ENCODE peak calls at places on chromosomes 6 and 20, in eight cellular contexts. One of them, this sample, is unnamed.

GRCh38 chr6:39422273-39422672 is 99.8 kb upstream of the KCNK16 start:
- DNase-seq in psoas muscle: no peak
- DNase-seq in left ventricle myocardium inferior: peak; percentile 58
- DNase-seq in uterus: no peak
- DNase-seq in lower lobe of right lung: no peak
- DNase-seq in A549: no peak
- DNase-seq in skeletal muscle cell: no peak
- DNase-seq in fibroblast of the aortic adventitia: peak; percentile 2
- DNase-seq in this sample: no peak

GRCh38 chr20:59064214-59064722 is 21.7 kb upstream of the PRELID3B start:
- DNase-seq in psoas muscle: no peak
- DNase-seq in left ventricle myocardium inferior: no peak
- DNase-seq in uterus: no peak
- DNase-seq in lower lobe of right lung: no peak
- DNase-seq in A549: no peak
- DNase-seq in skeletal muscle cell: no peak
- DNase-seq in fibroblast of the aortic adventitia: no peak
- DNase-seq in this sample: peak; percentile 62

GRCh38 chr6:160010067-160010466 is 41.2 kb downstream of the IGF2R start:
- DNase-seq in psoas muscle: peak; percentile 76
- DNase-seq in left ventricle myocardium inferior: peak; percentile 53
- DNase-seq in uterus: peak; percentile 71
- DNase-seq in lower lobe of right lung: no peak
- DNase-seq in A549: no peak
- DNase-seq in skeletal muscle cell: peak; percentile 100
- DNase-seq in fibroblast of the aortic adventitia: peak; percentile 82
- DNase-seq in this sample: no peak

GRCh38 chr6:36676142-36677058 is 2.1 kb upstream of the CDKN1A start:
- DNase-seq in psoas muscle: no peak
- DNase-seq in left ventricle myocardium inferior: no peak
- DNase-seq in uterus: no peak
- DNase-seq in lower lobe of right lung: no peak
- DNase-seq in A549: no peak
- DNase-seq in skeletal muscle cell: peak; percentile 30
- DNase-seq in fibroblast of the aortic adventitia: peak; percentile 73
- DNase-seq in this sample: peak; percentile 87

GRCh38 chr6:47567586-47567985 is 90.0 kb downstream of the CD2AP start:
- DNase-seq in psoas muscle: no peak
- DNase-seq in left ventricle myocardium inferior: no peak
- DNase-seq in uterus: no peak
- DNase-seq in lower lobe of right lung: no peak
- DNase-seq in A549: no peak
- DNase-seq in skeletal muscle cell: no peak
- DNase-seq in fibroblast of the aortic adventitia: no peak
- DNase-seq in this sample: no peak

GRCh38 chr20:53940883-53941546 is 129.4 kb downstream of the BCAS1 start:
- DNase-seq in psoas muscle: no peak
- DNase-seq in left ventricle myocardium inferior: peak; percentile 37
- DNase-seq in uterus: no peak
- DNase-seq in lower lobe of right lung: no peak
- DNase-seq in A549: peak; percentile 19
- DNase-seq in skeletal muscle cell: no peak
- DNase-seq in fibroblast of the aortic adventitia: peak; percentile 87
- DNase-seq in this sample: peak; percentile 53

GRCh38 chr20:56515657-56516381 is 8.7 kb upstream of the FAM209A start:
- DNase-seq in psoas muscle: no peak
- DNase-seq in left ventricle myocardium inferior: no peak
- DNase-seq in uterus: no peak
- DNase-seq in lower lobe of right lung: no peak
- DNase-seq in A549: no peak
- DNase-seq in skeletal muscle cell: peak; percentile 9
- DNase-seq in fibroblast of the aortic adventitia: peak; percentile 14
- DNase-seq in this sample: no peak

GRCh38 chr6:97440590-97441176 is 157.7 kb upstream of the MMS22L start:
- DNase-seq in psoas muscle: no peak
- DNase-seq in left ventricle myocardium inferior: no peak
- DNase-seq in uterus: no peak
- DNase-seq in lower lobe of right lung: no peak
- DNase-seq in A549: peak; percentile 0
- DNase-seq in skeletal muscle cell: no peak
- DNase-seq in fibroblast of the aortic adventitia: peak; percentile 25
- DNase-seq in this sample: peak; percentile 18

GRCh38 chr20:8435251-8436035 is 303.4 kb downstream of the PLCB1 start:
- DNase-seq in psoas muscle: no peak
- DNase-seq in left ventricle myocardium inferior: no peak
- DNase-seq in uterus: no peak
- DNase-seq in lower lobe of right lung: no peak
- DNase-seq in A549: no peak
- DNase-seq in skeletal muscle cell: no peak
- DNase-seq in fibroblast of the aortic adventitia: no peak
- DNase-seq in this sample: no peak

GRCh38 chr20:47795214-47795667 is 10.0 kb upstream of the SULF2 start:
- DNase-seq in psoas muscle: no peak
- DNase-seq in left ventricle myocardium inferior: peak; percentile 28
- DNase-seq in uterus: no peak
- DNase-seq in lower lobe of right lung: peak; percentile 38
- DNase-seq in A549: no peak
- DNase-seq in skeletal muscle cell: no peak
- DNase-seq in fibroblast of the aortic adventitia: no peak
- DNase-seq in this sample: peak; percentile 74

GRCh38 chr6:106860940-106861339 is 113.6 kb downstream of the CD24 start:
- DNase-seq in psoas muscle: no peak
- DNase-seq in left ventricle myocardium inferior: no peak
- DNase-seq in uterus: no peak
- DNase-seq in lower lobe of right lung: no peak
- DNase-seq in A549: no peak
- DNase-seq in skeletal muscle cell: no peak
- DNase-seq in fibroblast of the aortic adventitia: no peak
- DNase-seq in this sample: no peak

GRCh38 chr6:106856227-106856874 is 118.2 kb downstream of the CD24 start:
- DNase-seq in psoas muscle: no peak
- DNase-seq in left ventricle myocardium inferior: no peak
- DNase-seq in uterus: no peak
- DNase-seq in lower lobe of right lung: no peak
- DNase-seq in A549: no peak
- DNase-seq in skeletal muscle cell: no peak
- DNase-seq in fibroblast of the aortic adventitia: no peak
- DNase-seq in this sample: no peak

GRCh38 chr6:106862858-106863257 is 111.7 kb downstream of the CD24 start:
- DNase-seq in psoas muscle: no peak
- DNase-seq in left ventricle myocardium inferior: no peak
- DNase-seq in uterus: no peak
- DNase-seq in lower lobe of right lung: no peak
- DNase-seq in A549: no peak
- DNase-seq in skeletal muscle cell: no peak
- DNase-seq in fibroblast of the aortic adventitia: no peak
- DNase-seq in this sample: no peak

GRCh38 chr6:106858653-106859092 is 115.9 kb downstream of the CD24 start:
- DNase-seq in psoas muscle: no peak
- DNase-seq in left ventricle myocardium inferior: no peak
- DNase-seq in uterus: peak; percentile 63
- DNase-seq in lower lobe of right lung: no peak
- DNase-seq in A549: no peak
- DNase-seq in skeletal muscle cell: peak; percentile 27
- DNase-seq in fibroblast of the aortic adventitia: peak; percentile 95
- DNase-seq in this sample: peak; percentile 94

GRCh38 chr6:106857771-106858652 is 116.5 kb downstream of the CD24 start:
- DNase-seq in psoas muscle: no peak
- DNase-seq in left ventricle myocardium inferior: no peak
- DNase-seq in uterus: no peak
- DNase-seq in lower lobe of right lung: no peak
- DNase-seq in A549: no peak
- DNase-seq in skeletal muscle cell: no peak
- DNase-seq in fibroblast of the aortic adventitia: no peak
- DNase-seq in this sample: no peak
- H3K4me3 ChIP-seq in psoas muscle: no peak overlapping the region
- H3K4me3 ChIP-seq in left ventricle myocardium inferior: no peak overlapping the region
- H3K4me3 ChIP-seq in uterus: no peak overlapping the region
- H3K4me3 ChIP-seq in lower lobe of right lung: no peak overlapping the region
- H3K4me3 ChIP-seq in A549: no peak overlapping the region
- H3K4me3 ChIP-seq in skeletal muscle cell: no peak overlapping the region
- H3K4me3 ChIP-seq in fibroblast of the aortic adventitia: no peak overlapping the region
- H3K4me3 ChIP-seq in this sample: no peak overlapping the region

GRCh38 chr6:129776542-129776941 is 66.6 kb upstream of the ARHGAP18 start:
- DNase-seq in psoas muscle: no peak
- DNase-seq in left ventricle myocardium inferior: no peak
- DNase-seq in uterus: no peak
- DNase-seq in lower lobe of right lung: no peak
- DNase-seq in A549: no peak
- DNase-seq in skeletal muscle cell: no peak
- DNase-seq in fibroblast of the aortic adventitia: no peak
- DNase-seq in this sample: peak; percentile 16

GRCh38 chr6:129773304-129773703 is 63.3 kb upstream of the ARHGAP18 start:
- DNase-seq in psoas muscle: no peak
- DNase-seq in left ventricle myocardium inferior: no peak
- DNase-seq in uterus: no peak
- DNase-seq in lower lobe of right lung: no peak
- DNase-seq in A549: no peak
- DNase-seq in skeletal muscle cell: no peak
- DNase-seq in fibroblast of the aortic adventitia: no peak
- DNase-seq in this sample: no peak

GRCh38 chr6:129778793-129779192 is 68.8 kb upstream of the ARHGAP18 start:
- DNase-seq in psoas muscle: no peak
- DNase-seq in left ventricle myocardium inferior: no peak
- DNase-seq in uterus: no peak
- DNase-seq in lower lobe of right lung: no peak
- DNase-seq in A549: no peak
- DNase-seq in skeletal muscle cell: no peak
- DNase-seq in fibroblast of the aortic adventitia: no peak
- DNase-seq in this sample: no peak

DNA sequence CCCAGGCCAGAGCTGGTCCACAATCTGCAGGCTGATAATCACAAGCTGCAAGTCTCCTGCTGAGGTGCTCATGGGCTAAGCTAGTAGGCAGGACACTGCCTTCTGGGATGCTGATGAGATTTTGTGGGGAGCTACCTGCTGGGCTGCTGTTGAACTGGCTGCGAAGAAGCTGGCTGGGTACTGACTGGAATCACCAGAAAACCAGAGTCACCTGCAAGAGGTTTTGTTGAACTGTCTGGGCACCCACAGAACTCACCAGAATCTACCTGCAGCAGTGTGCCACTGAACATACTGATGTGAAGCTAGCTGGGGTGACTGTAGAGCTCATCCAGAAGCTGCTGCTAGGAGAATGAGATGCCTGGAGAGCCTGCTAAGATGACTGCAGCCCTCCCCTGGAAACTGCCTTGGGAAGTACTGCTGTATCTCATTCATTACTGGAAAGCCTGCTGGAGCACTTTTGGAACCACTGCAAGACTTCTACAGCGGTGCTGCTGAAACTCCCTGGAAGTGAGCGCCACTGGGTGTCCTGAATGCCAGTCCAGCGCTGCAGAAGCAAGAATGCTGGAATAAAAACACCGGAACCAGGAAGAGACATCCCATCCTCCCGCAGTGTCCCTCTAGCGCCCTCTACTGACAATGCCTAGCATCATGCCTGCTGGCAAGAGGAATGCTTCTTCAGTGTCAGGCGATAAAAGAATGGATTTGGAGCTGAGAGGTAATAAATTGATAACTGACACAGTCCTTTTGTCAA is 64.9 kb upstream of the ARHGAP18 start:
- DNase-seq in psoas muscle: peak; percentile 66
- DNase-seq in left ventricle myocardium inferior: peak; percentile 43
- DNase-seq in uterus: peak; percentile 49
- DNase-seq in lower lobe of right lung: peak; percentile 57
- DNase-seq in A549: peak; percentile 23
- DNase-seq in skeletal muscle cell: no peak
- DNase-seq in fibroblast of the aortic adventitia: peak; percentile 91
- DNase-seq in this sample: peak; percentile 82
- H3K4me3 ChIP-seq in psoas muscle: peak overlapping the region; percentile 21
- H3K4me3 ChIP-seq in left ventricle myocardium inferior: peak overlapping the region; percentile 41
- H3K4me3 ChIP-seq in uterus: no peak overlapping the region
- H3K4me3 ChIP-seq in lower lobe of right lung: peak overlapping the region; percentile 17
- H3K4me3 ChIP-seq in A549: no peak overlapping the region
- H3K4me3 ChIP-seq in skeletal muscle cell: peak overlapping the region; percentile 13
- H3K4me3 ChIP-seq in fibroblast of the aortic adventitia: peak overlapping the region; percentile 47
- H3K4me3 ChIP-seq in this sample: no peak overlapping the region

DNA sequence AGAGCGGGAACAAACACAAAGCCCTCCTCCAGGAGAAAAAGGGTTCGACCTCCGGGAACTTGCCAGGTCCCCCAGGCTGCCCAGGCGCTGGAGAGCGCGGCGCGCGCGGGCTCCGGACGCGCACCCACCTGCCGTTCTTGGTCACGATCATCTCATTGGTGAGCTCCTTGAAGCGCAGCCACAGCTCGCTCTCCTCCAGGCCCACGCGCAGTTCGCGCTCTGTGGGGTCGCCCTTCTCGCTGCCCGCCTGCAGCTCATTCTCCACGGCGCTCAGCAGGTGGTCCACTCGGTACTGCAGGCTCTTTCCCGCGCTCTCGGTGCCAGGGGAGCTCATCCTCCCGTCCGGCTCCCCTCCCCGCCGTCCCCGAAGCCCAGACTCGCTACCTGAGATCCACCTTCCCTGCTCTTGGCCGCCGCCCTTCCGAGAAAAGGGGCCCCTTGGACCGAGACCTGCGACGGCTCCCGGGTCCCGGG is 356 bp downstream of the TBXT start:
- DNase-seq in psoas muscle: no peak
- DNase-seq in left ventricle myocardium inferior: no peak
- DNase-seq in uterus: no peak
- DNase-seq in lower lobe of right lung: no peak
- DNase-seq in A549: no peak
- DNase-seq in skeletal muscle cell: no peak
- DNase-seq in fibroblast of the aortic adventitia: no peak
- DNase-seq in this sample: no peak
- H3K4me3 ChIP-seq in psoas muscle: peak overlapping the region; percentile 44
- H3K4me3 ChIP-seq in left ventricle myocardium inferior: peak overlapping the region; percentile 56
- H3K4me3 ChIP-seq in uterus: no peak overlapping the region
- H3K4me3 ChIP-seq in lower lobe of right lung: no peak overlapping the region
- H3K4me3 ChIP-seq in A549: peak overlapping the region; percentile 48
- H3K4me3 ChIP-seq in skeletal muscle cell: no peak overlapping the region
- H3K4me3 ChIP-seq in fibroblast of the aortic adventitia: no peak overlapping the region
- H3K4me3 ChIP-seq in this sample: no peak overlapping the region

GRCh38 chr6:31680226-31680840 is 534 bp downstream of the LY6G5C start:
- DNase-seq in psoas muscle: no peak
- DNase-seq in left ventricle myocardium inferior: no peak
- DNase-seq in uterus: no peak
- DNase-seq in lower lobe of right lung: no peak
- DNase-seq in A549: no peak
- DNase-seq in skeletal muscle cell: no peak
- DNase-seq in fibroblast of the aortic adventitia: no peak
- DNase-seq in this sample: no peak

GRCh38 chr6:31676322-31676903 is 4.5 kb downstream of the LY6G5C start:
- DNase-seq in psoas muscle: no peak
- DNase-seq in left ventricle myocardium inferior: no peak
- DNase-seq in uterus: no peak
- DNase-seq in lower lobe of right lung: no peak
- DNase-seq in A549: no peak
- DNase-seq in skeletal muscle cell: no peak
- DNase-seq in fibroblast of the aortic adventitia: no peak
- DNase-seq in this sample: no peak

GRCh38 chr6:31676904-31677303 is 4.0 kb downstream of the LY6G5C start:
- DNase-seq in psoas muscle: no peak
- DNase-seq in left ventricle myocardium inferior: no peak
- DNase-seq in uterus: no peak
- DNase-seq in lower lobe of right lung: no peak
- DNase-seq in A549: no peak
- DNase-seq in skeletal muscle cell: no peak
- DNase-seq in fibroblast of the aortic adventitia: no peak
- DNase-seq in this sample: peak; percentile 38

GRCh38 chr6:31677955-31678354 is 2.9 kb downstream of the LY6G5C start:
- DNase-seq in psoas muscle: no peak
- DNase-seq in left ventricle myocardium inferior: no peak
- DNase-seq in uterus: no peak
- DNase-seq in lower lobe of right lung: no peak
- DNase-seq in A549: no peak
- DNase-seq in skeletal muscle cell: no peak
- DNase-seq in fibroblast of the aortic adventitia: no peak
- DNase-seq in this sample: no peak

GRCh38 chr6:31680841-31681671 is at the start of gene LY6G5C:
- DNase-seq in psoas muscle: peak; percentile 91
- DNase-seq in left ventricle myocardium inferior: peak; percentile 77
- DNase-seq in uterus: peak; percentile 86
- DNase-seq in lower lobe of right lung: peak; percentile 88
- DNase-seq in A549: peak; percentile 67
- DNase-seq in skeletal muscle cell: peak; percentile 75
- DNase-seq in fibroblast of the aortic adventitia: peak; percentile 92
- DNase-seq in this sample: peak; percentile 87
- H3K4me3 ChIP-seq in psoas muscle: peak within 1 kb of the TSS; percentile 70
- H3K4me3 ChIP-seq in left ventricle myocardium inferior: peak within 1 kb of the TSS; percentile 74
- H3K4me3 ChIP-seq in uterus: peak within 1 kb of the TSS; percentile 40
- H3K4me3 ChIP-seq in lower lobe of right lung: peak within 1 kb of the TSS; percentile 64
- H3K4me3 ChIP-seq in A549: peak within 1 kb of the TSS; percentile 22
- H3K4me3 ChIP-seq in skeletal muscle cell: peak within 1 kb of the TSS; percentile 55
- H3K4me3 ChIP-seq in fibroblast of the aortic adventitia: peak within 1 kb of the TSS; percentile 60
- H3K4me3 ChIP-seq in this sample: peak within 1 kb of the TSS; percentile 45

This sample was measured in epithelial cell of esophagus.